ENCODE peak calls at places on chromosomes 5 and 9, in seven cellular contexts. One of them, this sample, is unnamed.

GRCh38 chr5:130135506-130135905 is 231.2 kb downstream of the CHSY3 start:
- DNase-seq in iris pigment epithelial cell: peak; percentile 73
- DNase-seq in LHCN-M2: peak; percentile 80
- DNase-seq in glutamatergic neuron: no peak
- DNase-seq in HCT116: no peak
- DNase-seq in effector CD8-positive, alpha-beta T cell: no peak
- DNase-seq in IMR-90: peak; percentile 7
- DNase-seq in this sample: no peak

GRCh38 chr5:87944553-87945320 is 323.9 kb downstream of the TMEM161B start:
- DNase-seq in LHCN-M2: no peak
- DNase-seq in effector CD8-positive, alpha-beta T cell: no peak
- DNase-seq in HCT116: no peak
- DNase-seq in glutamatergic neuron: peak; percentile 54
- DNase-seq in IMR-90: no peak
- DNase-seq in iris pigment epithelial cell: peak; percentile 18
- DNase-seq in this sample: no peak

GRCh38 chr5:39517800-39518199 is 93.0 kb upstream of the DAB2 start:
- DNase-seq in effector CD8-positive, alpha-beta T cell: no peak
- DNase-seq in IMR-90: peak; percentile 92
- DNase-seq in glutamatergic neuron: no peak
- DNase-seq in iris pigment epithelial cell: peak; percentile 91
- DNase-seq in HCT116: no peak
- DNase-seq in LHCN-M2: peak; percentile 95
- DNase-seq in this sample: no peak

GRCh38 chr5:130773813-130774212 is 391.2 kb downstream of the HINT1 start:
- DNase-seq in IMR-90: no peak
- DNase-seq in iris pigment epithelial cell: peak; percentile 1
- DNase-seq in effector CD8-positive, alpha-beta T cell: no peak
- DNase-seq in LHCN-M2: no peak
- DNase-seq in HCT116: peak; percentile 83
- DNase-seq in glutamatergic neuron: no peak
- DNase-seq in this sample: no peak

GRCh38 chr5:137733011-137733410 is 2.9 kb downstream of the KLHL3 start:
- DNase-seq in iris pigment epithelial cell: peak; percentile 7
- DNase-seq in effector CD8-positive, alpha-beta T cell: no peak
- DNase-seq in LHCN-M2: no peak
- DNase-seq in HCT116: no peak
- DNase-seq in IMR-90: peak; percentile 18
- DNase-seq in glutamatergic neuron: no peak
- DNase-seq in this sample: no peak

GRCh38 chr9:126875780-126876510 is 15.5 kb downstream of the ZBTB34 start:
- DNase-seq in IMR-90: no peak
- DNase-seq in HCT116: no peak
- DNase-seq in iris pigment epithelial cell: no peak
- DNase-seq in glutamatergic neuron: no peak
- DNase-seq in LHCN-M2: no peak
- DNase-seq in effector CD8-positive, alpha-beta T cell: no peak
- DNase-seq in this sample: no peak

GRCh38 chr9:19493174-19493811 is 84.5 kb downstream of the ACER2 start:
- DNase-seq in LHCN-M2: peak; percentile 91
- DNase-seq in IMR-90: peak; percentile 78
- DNase-seq in effector CD8-positive, alpha-beta T cell: no peak
- DNase-seq in iris pigment epithelial cell: peak; percentile 81
- DNase-seq in HCT116: peak; percentile 33
- DNase-seq in glutamatergic neuron: peak; percentile 66
- DNase-seq in this sample: peak; percentile 94

GRCh38 chr9:128733256-128733655 is 9.3 kb upstream of the ZDHHC12 start:
- DNase-seq in LHCN-M2: peak; percentile 85
- DNase-seq in glutamatergic neuron: peak; percentile 88
- DNase-seq in iris pigment epithelial cell: peak; percentile 85
- DNase-seq in effector CD8-positive, alpha-beta T cell: no peak
- DNase-seq in HCT116: peak; percentile 93
- DNase-seq in IMR-90: peak; percentile 81
- DNase-seq in this sample: peak; percentile 90

GRCh38 chr9:84379740-84380139 is 39.2 kb upstream of the SLC28A3 start:
- DNase-seq in glutamatergic neuron: no peak
- DNase-seq in IMR-90: no peak
- DNase-seq in effector CD8-positive, alpha-beta T cell: no peak
- DNase-seq in LHCN-M2: no peak
- DNase-seq in iris pigment epithelial cell: no peak
- DNase-seq in HCT116: no peak
- DNase-seq in this sample: peak; percentile 74

GRCh38 chr5:33184367-33184766 is 256.4 kb upstream of the TARS1 start:
- DNase-seq in LHCN-M2: no peak
- DNase-seq in IMR-90: no peak
- DNase-seq in iris pigment epithelial cell: no peak
- DNase-seq in glutamatergic neuron: no peak
- DNase-seq in effector CD8-positive, alpha-beta T cell: no peak
- DNase-seq in HCT116: no peak
- DNase-seq in this sample: no peak

GRCh38 chr9:91681461-91682305 is 258.1 kb upstream of the NFIL3 start:
- DNase-seq in LHCN-M2: peak; percentile 48
- DNase-seq in IMR-90: peak; percentile 64
- DNase-seq in iris pigment epithelial cell: peak; percentile 65
- DNase-seq in glutamatergic neuron: peak; percentile 89
- DNase-seq in HCT116: peak; percentile 45
- DNase-seq in effector CD8-positive, alpha-beta T cell: peak; percentile 13
- DNase-seq in this sample: peak; percentile 85

GRCh38 chr5:39213437-39214207 is 5.7 kb downstream of the FYB1 start:
- DNase-seq in effector CD8-positive, alpha-beta T cell: no peak
- DNase-seq in LHCN-M2: no peak
- DNase-seq in iris pigment epithelial cell: no peak
- DNase-seq in IMR-90: no peak
- DNase-seq in HCT116: no peak
- DNase-seq in glutamatergic neuron: no peak
- DNase-seq in this sample: no peak